ENCODE peak calls at places on chromosomes 3 and 15, in nine cellular contexts. B is stimulated activated CD4-positive, alpha-beta T cell treated with anti-CD3 and anti-CD28 coated beads, Interleukin-1b, Interleukin-23, amount 100 ng/mL, for 24 hours; J is bronchial epithelial cell; X is fibroblast of lung; P is NCI-H2029 treated with DMSO at 0.1 percent for 48 hours; K is Calu3; H is astrocyte of the spinal cord; Q is NCI-H460; G is NCI-H187 treated with DMSO at 0.1 percent for 48 hours. Y is an unnamed sample.

GRCh38 chr15:88542342-88542733 is 4.1 kb downstream of the DET1 start:
- DNase-seq in B (no peak), J (no peak), X (no peak), P (no peak), K (no peak), H (no peak), Q (no peak), G (no peak), Y (no peak)

GRCh38 chr15:66952756-66953522 is 112.5 kb upstream of the SMAD3 start:
- DNase-seq in B (no peak), J (no peak), X (no peak), P (no peak), K (no peak), H (no peak), Q (no peak), G (no peak), Y (no peak)

GRCh38 chr3:171230857-171231256 is 204.3 kb upstream of the SLC2A2 start:
- DNase-seq in B (no peak), J (peak), X (no peak), P (no peak), K (no peak), H (no peak), Q (no peak), G (no peak), Y (no peak)

GRCh38 chr15:101657968-101658784 is 6.0 kb upstream of the TM2D3 start:
- DNase-seq in B (no peak), J (peak), X (no peak), P (peak), K (no peak), H (no peak), Q (no peak), G (no peak), Y (no peak)

GRCh38 chr3:11407644-11408043 is 135.4 kb downstream of the ATG7 start:
- DNase-seq in B (no peak), J (no peak), X (no peak), P (no peak), K (no peak), H (no peak), Q (no peak), G (no peak), Y (no peak)

GRCh38 chr15:65431731-65432130 is 9.0 kb upstream of the IGDCC4 start:
- DNase-seq in B (no peak), J (no peak), X (no peak), P (no peak), K (no peak), H (no peak), Q (no peak), G (no peak), Y (no peak)

GRCh38 chr3:79002465-79003372 is 765.1 kb downstream of the ROBO1 start:
- DNase-seq in B (no peak), J (no peak), X (no peak), P (no peak), K (no peak), H (no peak), Q (no peak), G (no peak), Y (no peak)

GRCh38 chr3:139197251-139197650 is 146.6 kb upstream of the MRPS22 start:
- DNase-seq in B (no peak), J (no peak), X (no peak), P (no peak), K (no peak), H (no peak), Q (no peak), G (no peak), Y (no peak)

GRCh38 chr3:116188231-116188785 is 257.0 kb downstream of the LSAMP start:
- DNase-seq in B (no peak), J (peak), X (peak), P (no peak), K (no peak), H (peak), Q (peak), G (no peak), Y (no peak)

GRCh38 chr3:184717608-184717995 is 5.7 kb upstream of the MAGEF1 start:
- DNase-seq in B (no peak), J (no peak), X (no peak), P (no peak), K (no peak), H (no peak), Q (no peak), G (no peak), Y (no peak)

GRCh38 chr3:87732294-87732693 is 326.5 kb downstream of the CGGBP1 start:
- DNase-seq in B (no peak), J (no peak), X (no peak), P (no peak), K (no peak), H (no peak), Q (no peak), G (no peak), Y (no peak)

GRCh38 chr15:62853114-62853832 is 189.3 kb upstream of the TPM1 start:
- DNase-seq in B (no peak), J (peak), X (no peak), P (no peak), K (peak), H (no peak), Q (no peak), G (no peak), Y (peak)

Y was measured in HepG2.